ENCODE peak calls at places on chromosomes 7 and 10, in four cellular contexts. One of them, this sample, is unnamed.

GRCh38 chr10:103837370-103838094 is 17.8 kb downstream of the SH3PXD2A start:
- DNase-seq in astrocyte of the cerebellum: no peak
- DNase-seq in sigmoid colon: peak
- DNase-seq in CD8-positive, alpha-beta T cell: no peak
- DNase-seq in this sample: no peak

GRCh38 chr7:8189615-8190014 is 72.4 kb downstream of the ICA1 start:
- DNase-seq in CD8-positive, alpha-beta T cell: no peak
- DNase-seq in sigmoid colon: no peak
- DNase-seq in astrocyte of the cerebellum: no peak
- DNase-seq in this sample: no peak

GRCh38 chr7:47142169-47142866 is 439.6 kb downstream of the TNS3 start:
- DNase-seq in CD8-positive, alpha-beta T cell: no peak
- DNase-seq in sigmoid colon: no peak
- DNase-seq in astrocyte of the cerebellum: no peak
- DNase-seq in this sample: no peak

GRCh38 chr10:70672993-70673928 is 955 bp downstream of the ADAMTS14 start:
- DNase-seq in CD8-positive, alpha-beta T cell: no peak
- DNase-seq in astrocyte of the cerebellum: peak
- DNase-seq in sigmoid colon: no peak
- DNase-seq in this sample: peak

GRCh38 chr10:70756710-70757360 is 28.3 kb downstream of the TBATA start:
- DNase-seq in astrocyte of the cerebellum: no peak
- DNase-seq in sigmoid colon: no peak
- DNase-seq in CD8-positive, alpha-beta T cell: no peak
- DNase-seq in this sample: peak

GRCh38 chr7:14850039-14850438 is 52.5 kb downstream of the DGKB start:
- DNase-seq in CD8-positive, alpha-beta T cell: no peak
- DNase-seq in astrocyte of the cerebellum: no peak
- DNase-seq in sigmoid colon: no peak
- DNase-seq in this sample: no peak

GRCh38 chr7:151917791-151918311 is 38.4 kb upstream of the GALNTL5 start:
- DNase-seq in sigmoid colon: no peak
- DNase-seq in CD8-positive, alpha-beta T cell: no peak
- DNase-seq in astrocyte of the cerebellum: no peak
- DNase-seq in this sample: no peak

GRCh38 chr7:137592232-137592896 is 248.8 kb upstream of the PTN start:
- DNase-seq in CD8-positive, alpha-beta T cell: no peak
- DNase-seq in astrocyte of the cerebellum: peak
- DNase-seq in sigmoid colon: peak
- DNase-seq in this sample: peak

GRCh38 chr7:11751807-11752389 is 80.1 kb downstream of the THSD7A start:
- DNase-seq in astrocyte of the cerebellum: no peak
- DNase-seq in CD8-positive, alpha-beta T cell: no peak
- DNase-seq in sigmoid colon: no peak
- DNase-seq in this sample: peak

GRCh38 chr10:71076473-71077142 is 135.8 kb upstream of the UNC5B start:
- DNase-seq in astrocyte of the cerebellum: no peak
- DNase-seq in sigmoid colon: no peak
- DNase-seq in CD8-positive, alpha-beta T cell: no peak
- DNase-seq in this sample: no peak

GRCh38 chr7:63899691-63900393 is 98.8 kb upstream of the ZNF722 start:
- DNase-seq in astrocyte of the cerebellum: no peak
- DNase-seq in CD8-positive, alpha-beta T cell: peak
- DNase-seq in sigmoid colon: peak
- DNase-seq in this sample: no peak

GRCh38 chr10:73858013-73858708 is 16.2 kb downstream of the CAMK2G start:
- DNase-seq in CD8-positive, alpha-beta T cell: no peak
- DNase-seq in sigmoid colon: peak
- DNase-seq in astrocyte of the cerebellum: no peak
- DNase-seq in this sample: no peak

GRCh38 chr7:111789880-111790279 is 227.6 kb upstream of the IMMP2L start:
- DNase-seq in astrocyte of the cerebellum: no peak
- DNase-seq in sigmoid colon: no peak
- DNase-seq in CD8-positive, alpha-beta T cell: no peak
- DNase-seq in this sample: peak

GRCh38 chr7:88758355-88759215 is 915 bp upstream of the ZNF804B start:
- DNase-seq in sigmoid colon: no peak
- DNase-seq in astrocyte of the cerebellum: no peak
- DNase-seq in CD8-positive, alpha-beta T cell: no peak
- DNase-seq in this sample: no peak

GRCh38 chr7:106424476-106425016 is 139.8 kb upstream of the NAMPT start:
- DNase-seq in astrocyte of the cerebellum: no peak
- DNase-seq in CD8-positive, alpha-beta T cell: no peak
- DNase-seq in sigmoid colon: no peak
- DNase-seq in this sample: no peak

GRCh38 chr10:64134676-64135075 is 613.5 kb downstream of the REEP3 start:
- DNase-seq in astrocyte of the cerebellum: no peak
- DNase-seq in CD8-positive, alpha-beta T cell: no peak
- DNase-seq in sigmoid colon: no peak
- DNase-seq in this sample: no peak

GRCh38 chr7:100745184-100745583 is 11.8 kb downstream of the ZAN start:
- DNase-seq in CD8-positive, alpha-beta T cell: peak
- DNase-seq in sigmoid colon: peak
- DNase-seq in astrocyte of the cerebellum: no peak
- DNase-seq in this sample: peak

GRCh38 chr7:101953248-101953819 is 135.9 kb downstream of the CUX1 start:
- DNase-seq in sigmoid colon: peak
- DNase-seq in astrocyte of the cerebellum: no peak
- DNase-seq in CD8-positive, alpha-beta T cell: no peak
- DNase-seq in this sample: peak

GRCh38 chr7:154929006-154929726 is 73.8 kb downstream of the PAXIP1 start:
- DNase-seq in CD8-positive, alpha-beta T cell: no peak
- DNase-seq in sigmoid colon: no peak
- DNase-seq in astrocyte of the cerebellum: no peak
- DNase-seq in this sample: no peak

GRCh38 chr10:77832243-77832642 is 94.3 kb downstream of the DLG5 start:
- DNase-seq in astrocyte of the cerebellum: no peak
- DNase-seq in CD8-positive, alpha-beta T cell: peak
- DNase-seq in sigmoid colon: no peak
- DNase-seq in this sample: no peak

GRCh38 chr10:98267894-98268693 is at the start of gene LOXL4:
- DNase-seq in CD8-positive, alpha-beta T cell: peak
- DNase-seq in astrocyte of the cerebellum: no peak
- DNase-seq in sigmoid colon: peak
- DNase-seq in this sample: peak

GRCh38 chr10:13439771-13440708 is 88.8 kb downstream of the BEND7 start:
- DNase-seq in astrocyte of the cerebellum: no peak
- DNase-seq in CD8-positive, alpha-beta T cell: peak
- DNase-seq in sigmoid colon: peak
- DNase-seq in this sample: peak

GRCh38 chr10:102117391-102118159 is 2.6 kb downstream of the LDB1 start:
- DNase-seq in sigmoid colon: peak
- DNase-seq in astrocyte of the cerebellum: no peak
- DNase-seq in CD8-positive, alpha-beta T cell: peak
- DNase-seq in this sample: peak

GRCh38 chr7:80095545-80095944 is 39.1 kb upstream of the GNAI1 start:
- DNase-seq in CD8-positive, alpha-beta T cell: no peak
- DNase-seq in astrocyte of the cerebellum: no peak
- DNase-seq in sigmoid colon: no peak
- DNase-seq in this sample: peak

GRCh38 chr10:72261323-72262018 is 12.3 kb upstream of the DDIT4 start:
- DNase-seq in CD8-positive, alpha-beta T cell: no peak
- DNase-seq in sigmoid colon: no peak
- DNase-seq in astrocyte of the cerebellum: no peak
- DNase-seq in this sample: peak

GRCh38 chr7:151866761-151867650 is 9.9 kb downstream of the PRKAG2 start:
- DNase-seq in astrocyte of the cerebellum: no peak
- DNase-seq in sigmoid colon: no peak
- DNase-seq in CD8-positive, alpha-beta T cell: no peak
- DNase-seq in this sample: no peak

GRCh38 chr7:107501593-107501992 is 31.7 kb downstream of the GPR22 start:
- DNase-seq in sigmoid colon: no peak
- DNase-seq in CD8-positive, alpha-beta T cell: peak
- DNase-seq in astrocyte of the cerebellum: peak
- DNase-seq in this sample: peak

GRCh38 chr7:27176962-27177794 is 3.1 kb upstream of the HOXA10 start:
- DNase-seq in CD8-positive, alpha-beta T cell: no peak
- DNase-seq in astrocyte of the cerebellum: no peak
- DNase-seq in sigmoid colon: peak
- DNase-seq in this sample: peak

GRCh38 chr10:108465871-108466641 is 1301.5 kb upstream of the SORCS1 start:
- DNase-seq in sigmoid colon: peak
- DNase-seq in CD8-positive, alpha-beta T cell: no peak
- DNase-seq in astrocyte of the cerebellum: no peak
- DNase-seq in this sample: peak

GRCh38 chr7:22856437-22856836 is 33.8 kb upstream of the TOMM7 start:
- DNase-seq in CD8-positive, alpha-beta T cell: no peak
- DNase-seq in sigmoid colon: no peak
- DNase-seq in astrocyte of the cerebellum: no peak
- DNase-seq in this sample: no peak

GRCh38 chr7:106070567-106071254 is 41.4 kb downstream of the SYPL1 start:
- DNase-seq in astrocyte of the cerebellum: no peak
- DNase-seq in sigmoid colon: no peak
- DNase-seq in CD8-positive, alpha-beta T cell: no peak
- DNase-seq in this sample: no peak

GRCh38 chr7:74087791-74088453 is 4.3 kb downstream of the LIMK1 start:
- DNase-seq in CD8-positive, alpha-beta T cell: no peak
- DNase-seq in astrocyte of the cerebellum: no peak
- DNase-seq in sigmoid colon: no peak
- DNase-seq in this sample: no peak

GRCh38 chr10:89296227-89296648 is 5.6 kb upstream of the IFIT2 start:
- DNase-seq in sigmoid colon: no peak
- DNase-seq in astrocyte of the cerebellum: no peak
- DNase-seq in CD8-positive, alpha-beta T cell: no peak
- DNase-seq in this sample: peak

GRCh38 chr7:392822-393221 is 102.9 kb downstream of the FOXL3 start:
- DNase-seq in sigmoid colon: no peak
- DNase-seq in astrocyte of the cerebellum: no peak
- DNase-seq in CD8-positive, alpha-beta T cell: no peak
- DNase-seq in this sample: no peak

GRCh38 chr7:391961-392524 is 102.1 kb downstream of the FOXL3 start:
- DNase-seq in sigmoid colon: peak
- DNase-seq in CD8-positive, alpha-beta T cell: no peak
- DNase-seq in astrocyte of the cerebellum: no peak
- DNase-seq in this sample: no peak

GRCh38 chr7:390761-391410 is 100.9 kb downstream of the FOXL3 start:
- DNase-seq in astrocyte of the cerebellum: no peak
- DNase-seq in CD8-positive, alpha-beta T cell: no peak
- DNase-seq in sigmoid colon: no peak
- DNase-seq in this sample: no peak

GRCh38 chr7:389911-390601 is 100.1 kb downstream of the FOXL3 start:
- DNase-seq in CD8-positive, alpha-beta T cell: no peak
- DNase-seq in sigmoid colon: no peak
- DNase-seq in astrocyte of the cerebellum: no peak
- DNase-seq in this sample: no peak

DNA sequence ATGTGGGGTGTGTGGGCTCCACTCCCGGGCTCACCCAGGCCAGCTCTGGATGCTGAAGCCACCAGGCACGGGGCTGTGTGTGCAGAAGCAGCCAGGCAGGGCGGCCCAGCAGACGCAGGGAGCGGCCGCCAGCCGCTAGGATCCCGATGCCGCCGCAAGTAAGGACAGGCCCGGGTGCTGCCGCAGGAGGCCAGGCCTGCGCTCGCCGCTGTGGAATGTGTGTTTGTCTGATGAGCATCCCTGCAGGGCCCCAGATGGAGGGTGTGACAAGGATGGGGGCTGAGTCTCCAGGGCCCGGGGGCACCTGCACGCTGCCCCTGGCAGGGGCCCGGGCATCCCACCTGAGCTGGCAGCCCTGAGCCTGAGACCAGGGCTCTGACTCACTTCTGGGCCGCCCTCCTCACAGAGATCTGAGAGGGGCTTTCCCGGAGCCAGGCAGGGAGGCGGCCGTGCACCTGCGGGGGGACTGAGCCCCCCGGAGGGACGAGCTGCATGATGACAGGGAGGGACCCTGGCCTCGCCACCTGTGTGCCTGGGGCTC is 101.5 kb downstream of the FOXL3 start:
- DNase-seq in astrocyte of the cerebellum: no peak
- DNase-seq in CD8-positive, alpha-beta T cell: no peak
- DNase-seq in sigmoid colon: no peak
- DNase-seq in this sample: no peak
- TF ChIP-seq CTCF in astrocyte of the cerebellum: no peak
- TF ChIP-seq CTCF in CD8-positive, alpha-beta T cell: no peak
- TF ChIP-seq CTCF in sigmoid colon: no peak
- TF ChIP-seq CTCF in this sample: no peak

DNA sequence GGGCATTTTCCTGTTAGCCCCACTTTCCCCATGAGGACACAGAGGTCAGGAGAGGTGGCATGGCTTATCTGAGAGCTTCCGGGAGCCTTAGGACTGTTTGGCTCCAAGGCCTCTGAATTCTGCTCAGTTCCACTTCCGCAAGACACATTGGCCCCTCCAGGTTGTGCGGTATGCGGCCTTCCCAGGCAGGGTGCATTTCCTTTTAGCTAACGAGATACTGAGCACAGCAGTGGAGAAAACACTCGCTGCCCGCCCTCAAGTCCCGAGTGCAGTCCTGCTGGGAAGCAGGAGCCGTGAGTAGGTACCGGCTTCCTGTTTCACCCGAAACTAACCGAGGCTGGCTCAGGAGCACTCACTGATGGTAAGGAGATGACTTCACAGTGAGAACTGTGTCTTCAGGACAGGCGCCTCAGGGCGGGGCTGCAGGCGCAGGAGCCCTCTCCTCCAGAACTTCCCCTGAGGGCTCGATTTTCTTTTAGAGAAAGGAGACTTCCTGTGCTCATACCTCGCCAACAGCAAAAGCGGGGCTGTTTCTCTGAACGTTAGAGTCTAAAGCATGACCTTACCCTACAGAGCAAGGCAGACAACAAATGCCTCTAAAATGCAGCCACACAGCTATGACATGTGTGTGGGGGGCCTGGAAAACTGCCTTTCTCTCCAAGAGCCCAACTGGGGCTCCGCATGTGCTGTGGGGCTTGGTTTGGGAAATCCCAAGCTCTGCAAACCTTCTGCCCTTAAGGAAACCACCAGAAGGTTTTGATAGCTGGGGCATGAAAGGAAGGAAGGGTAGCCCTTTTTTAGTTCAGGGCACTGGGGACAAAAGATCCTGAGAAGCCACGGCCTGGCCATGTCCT is 25.9 kb downstream of the RGS10 start:
- DNase-seq in sigmoid colon: no peak
- DNase-seq in astrocyte of the cerebellum: no peak
- DNase-seq in CD8-positive, alpha-beta T cell: peak
- DNase-seq in this sample: no peak
- H3K4me3 ChIP-seq in sigmoid colon: no peak
- H3K4me3 ChIP-seq in astrocyte of the cerebellum: no peak
- H3K4me3 ChIP-seq in CD8-positive, alpha-beta T cell: peak
- H3K4me3 ChIP-seq in this sample: no peak

GRCh38 chr10:16049050-16049449 is 188.7 kb upstream of the MINDY3 start:
- DNase-seq in sigmoid colon: no peak
- DNase-seq in CD8-positive, alpha-beta T cell: no peak
- DNase-seq in astrocyte of the cerebellum: no peak
- DNase-seq in this sample: no peak
- TF ChIP-seq CTCF in sigmoid colon: no peak
- TF ChIP-seq CTCF in CD8-positive, alpha-beta T cell: no peak
- TF ChIP-seq CTCF in astrocyte of the cerebellum: no peak
- TF ChIP-seq CTCF in this sample: no peak

DNA sequence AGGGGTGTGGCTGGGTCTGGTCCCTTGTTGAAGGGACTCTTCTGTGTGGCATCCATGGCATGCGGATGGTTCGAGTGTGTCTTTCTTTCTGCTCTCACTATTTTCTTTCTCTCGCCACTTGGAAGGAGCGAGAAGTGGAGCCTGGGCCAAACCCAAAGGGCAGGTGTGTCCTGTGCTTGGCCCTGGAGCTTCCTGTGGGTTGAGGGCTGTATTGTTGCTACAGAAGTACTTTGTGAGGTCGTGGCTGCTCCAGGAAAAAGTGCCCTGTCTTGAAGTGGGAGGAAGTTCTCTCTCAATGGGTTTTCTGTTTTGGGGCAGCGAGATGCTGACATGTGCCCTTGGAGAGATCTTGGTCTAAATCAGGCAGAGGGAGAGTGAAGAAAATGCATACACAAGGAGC is 72.0 kb downstream of the DOCK1 start:
- DNase-seq in CD8-positive, alpha-beta T cell: no peak
- DNase-seq in astrocyte of the cerebellum: no peak
- DNase-seq in sigmoid colon: no peak
- DNase-seq in this sample: no peak
- H3K4me3 ChIP-seq in CD8-positive, alpha-beta T cell: no peak
- H3K4me3 ChIP-seq in astrocyte of the cerebellum: no peak
- H3K4me3 ChIP-seq in sigmoid colon: no peak
- H3K4me3 ChIP-seq in this sample: no peak